ENCODE peak calls at places on chromosomes 4 and X, in ten cellular contexts. O, M, L, V, K, A, T, W, S and R are unnamed samples.
A peak's percentile ranks its signal among the peaks of the same experiment; 100 is the strongest.

GRCh38 chrX:41661366-41662095 is 27.2 kb upstream of the GPR34 start:
- DNase-seq in A (no peak), T (no peak), M (no peak), L (no peak), V (no peak), K (no peak), S (no peak), W (no peak), O (no peak), R (no peak)

GRCh38 chrX:139905041-139905440 is 27.8 kb downstream of the ATP11C start:
- DNase-seq in W (no peak), A (no peak), S (no peak), O (no peak), M (no peak), T (no peak), K (no peak), L (no peak), V (no peak), R (no peak)

GRCh38 chr4:149700272-149700671 is 115.4 kb downstream of the IQCM start:
- DNase-seq in L (no peak), A (no peak), V (no peak), W (no peak), O (no peak), K (no peak), S (no peak), M (no peak), T (no peak), R (no peak)

GRCh38 chr4:46404961-46405360 is 15.0 kb upstream of the GABRA2 start:
- DNase-seq in T (no peak), W (no peak), V (no peak), A (peak; percentile 77), O (no peak), K (no peak), S (no peak), L (no peak), M (no peak), R (no peak)

GRCh38 chr4:7423801-7424552 is 10.8 kb downstream of the PSAPL1 start:
- DNase-seq in M (no peak), S (no peak), O (no peak), W (no peak), T (peak; percentile 46), K (peak; percentile 74), V (peak; percentile 6), L (no peak), A (no peak), R (no peak)

GRCh38 chrX:10615931-10616780 is 4.2 kb downstream of the MID1 start:
- DNase-seq in M (peak; percentile 35), O (no peak), T (no peak), A (peak; percentile 52), V (peak; percentile 24), S (peak; percentile 35), K (no peak), W (peak; percentile 49), L (peak; percentile 43), R (no peak)

GRCh38 chr4:78004270-78004669 is 52.9 kb upstream of the FRAS1 start:
- DNase-seq in M (no peak), S (no peak), V (no peak), T (no peak), O (no peak), W (no peak), L (no peak), A (no peak), K (no peak), R (no peak)

GRCh38 chrX:41781500-41781899 is 57.5 kb downstream of the GPR82 start:
- DNase-seq in O (peak; percentile 8), V (no peak), K (no peak), T (no peak), A (peak; percentile 35), S (peak; percentile 17), W (peak; percentile 49), M (peak; percentile 58), L (peak; percentile 35), R (no peak)

GRCh38 chr4:188657365-188657764 is 518.1 kb downstream of the TRIML1 start:
- DNase-seq in K (no peak), S (no peak), T (no peak), V (no peak), W (no peak), A (no peak), M (no peak), O (no peak), L (no peak), R (no peak)

DNA sequence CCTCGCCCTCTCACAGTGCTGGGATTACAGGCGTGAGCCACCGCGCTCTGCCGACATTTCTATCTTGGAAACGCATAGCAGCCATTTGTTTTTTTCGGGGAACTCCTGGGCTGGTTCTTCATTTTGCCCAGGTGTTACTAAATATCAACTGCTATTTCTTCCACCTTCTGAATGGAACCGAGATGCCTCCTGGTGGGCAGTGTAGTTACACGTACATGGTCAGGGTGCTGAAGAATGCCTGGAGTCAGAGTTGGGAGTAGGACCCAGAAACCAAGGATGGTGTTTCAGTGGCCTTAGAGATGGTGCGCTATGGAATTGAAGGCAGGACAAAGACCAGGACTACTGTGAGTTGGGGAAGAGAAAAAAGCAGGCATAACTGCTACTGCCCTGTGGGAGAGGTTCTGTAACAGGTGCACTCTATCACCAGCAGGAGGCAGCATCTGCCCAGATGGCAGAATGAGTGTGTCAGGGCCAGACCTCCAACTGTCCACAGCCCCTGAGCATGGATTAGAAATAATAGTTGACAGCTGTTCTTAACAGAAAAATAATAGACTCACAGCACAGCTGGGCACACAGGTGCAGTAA is 81.7 kb downstream of the ZC4H2 start:
- DNase-seq in W (peak; percentile 39), A (peak; percentile 58), T (no peak), L (peak; percentile 44), V (no peak), S (peak; percentile 12), O (no peak), M (peak; percentile 54), K (no peak), R (no peak)
- TF ChIP-seq CTCF in W (peak; percentile 57), A (peak; percentile 26), T (no peak), L (peak; percentile 67), V (no peak), S (peak; percentile 15), O (no peak), M (peak; percentile 63), K (no peak), R (no peak)

DNA sequence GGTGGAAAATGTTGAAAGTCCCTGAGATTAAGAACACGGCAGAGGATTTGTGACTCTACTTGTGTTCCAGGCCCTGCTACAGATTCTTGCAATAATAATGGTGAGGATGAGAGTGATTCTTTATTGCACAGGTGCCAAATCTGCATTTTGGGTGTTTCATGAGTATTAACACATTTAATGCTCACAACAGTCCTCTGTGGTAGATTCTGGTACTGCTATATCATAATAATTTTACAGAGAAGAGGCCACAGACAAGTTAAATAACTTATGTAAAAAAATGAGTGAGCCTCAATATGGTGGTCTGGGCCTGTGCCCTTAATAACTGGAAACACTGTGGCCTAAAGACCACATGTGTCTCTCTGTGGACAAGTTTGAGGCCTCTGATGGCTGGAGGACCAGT is 124.3 kb downstream of the C4orf33 start:
- DNase-seq in L (no peak), K (no peak), O (no peak), W (no peak), A (no peak), S (no peak), M (no peak), T (no peak), V (no peak), R (no peak)
- TF ChIP-seq CTCF in L (no peak), K (no peak), O (no peak), W (no peak), A (no peak), S (no peak), M (no peak), T (no peak), V (no peak), R (no peak)

GRCh38 chr4:124913237-124913636 is 200.7 kb upstream of the ANKRD50 start:
- DNase-seq in O (no peak), V (no peak), K (no peak), S (no peak), W (no peak), M (no peak), L (no peak), T (no peak), A (no peak), R (no peak)
- TF ChIP-seq CTCF in O (no peak), V (no peak), K (no peak), S (no peak), W (no peak), M (no peak), L (no peak), T (no peak), A (no peak), R (no peak)

GRCh38 chr4:17785858-17786257 is 4.4 kb upstream of the FAM184B start:
- DNase-seq in K (no peak), L (no peak), M (no peak), V (no peak), S (no peak), T (no peak), O (no peak), W (no peak), A (no peak), R (no peak)
- TF ChIP-seq CTCF in K (no peak), L (no peak), M (no peak), V (no peak), S (no peak), T (no peak), O (no peak), W (no peak), A (no peak), R (no peak)

GRCh38 chr4:1763550-1764080 is 29.5 kb upstream of the FGFR3 start:
- DNase-seq in W (peak; percentile 69), O (no peak), S (peak; percentile 77), L (peak; percentile 80), T (no peak), V (peak; percentile 45), M (no peak), A (peak; percentile 53), K (no peak), R (no peak)
- TF ChIP-seq CTCF in W (no peak), O (peak; percentile 16), S (no peak), L (no peak), T (no peak), V (no peak), M (no peak), A (no peak), K (no peak), R (no peak)

GRCh38 chrX:115549008-115549407 is 12.0 kb upstream of the PLS3 start:
- DNase-seq in A (no peak), W (no peak), L (no peak), S (no peak), M (no peak), K (no peak), O (no peak), V (no peak), T (no peak), R (no peak)

GRCh38 chrX:115553171-115553570 is 7.8 kb upstream of the PLS3 start:
- DNase-seq in W (no peak), V (no peak), M (no peak), O (no peak), T (no peak), S (no peak), A (no peak), L (no peak), K (no peak), R (no peak)

DNA sequence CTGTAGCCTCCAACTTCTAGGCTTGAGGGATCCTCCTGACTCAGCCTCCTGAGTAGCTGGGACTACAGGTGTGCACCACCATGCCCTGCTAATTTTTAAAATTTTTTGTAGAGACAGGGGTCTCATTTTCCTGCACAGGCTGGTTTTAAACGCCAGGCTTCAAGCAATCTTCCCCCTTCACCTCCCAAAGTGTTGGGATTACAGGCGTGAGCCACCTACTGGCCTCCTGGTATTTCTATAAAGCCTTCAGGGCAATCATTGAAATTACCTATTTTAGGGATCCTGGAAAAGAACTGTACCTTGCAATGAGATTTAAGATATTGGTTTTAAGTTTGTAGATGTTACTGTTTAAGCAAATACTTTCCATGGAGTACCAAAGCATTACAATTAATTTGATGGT is 13.5 kb upstream of the PLS3 start:
- DNase-seq in L (no peak), V (no peak), K (no peak), T (no peak), S (no peak), A (no peak), W (no peak), M (no peak), O (no peak), R (no peak)
- TF ChIP-seq CTCF in L (no peak), V (no peak), K (no peak), T (no peak), S (no peak), A (no peak), W (no peak), M (no peak), O (no peak), R (no peak)